ENCODE peak calls at places on chromosomes 11 and 22, in nine cellular contexts. One of them, this sample, is unnamed.

GRCh38 chr11:45148276-45148675 is 1.8 kb downstream of the PRDM11 start:
- DNase-seq in breast epithelium: peak; percentile 10
- DNase-seq in esophagus squamous epithelium: no peak
- DNase-seq in uterus: no peak
- DNase-seq in right lobe of liver: no peak
- DNase-seq in IMR-90: no peak
- DNase-seq in adrenal gland: no peak
- DNase-seq in body of pancreas: no peak
- DNase-seq in HCT116: no peak
- DNase-seq in this sample: no peak

GRCh38 chr11:37999171-37999570 is 1401.1 kb upstream of the RAG2 start:
- DNase-seq in adrenal gland: no peak
- DNase-seq in uterus: no peak
- DNase-seq in breast epithelium: no peak
- DNase-seq in body of pancreas: no peak
- DNase-seq in esophagus squamous epithelium: no peak
- DNase-seq in IMR-90: no peak
- DNase-seq in right lobe of liver: no peak
- DNase-seq in HCT116: no peak
- DNase-seq in this sample: no peak

GRCh38 chr11:74579577-74580270 is 12.7 kb upstream of the POLD3 start:
- DNase-seq in adrenal gland: no peak
- DNase-seq in IMR-90: no peak
- DNase-seq in HCT116: no peak
- DNase-seq in right lobe of liver: no peak
- DNase-seq in esophagus squamous epithelium: no peak
- DNase-seq in uterus: no peak
- DNase-seq in body of pancreas: no peak
- DNase-seq in breast epithelium: no peak
- DNase-seq in this sample: no peak

GRCh38 chr11:20031155-20032001 is 128.9 kb downstream of the DBX1 start:
- DNase-seq in adrenal gland: no peak
- DNase-seq in HCT116: no peak
- DNase-seq in esophagus squamous epithelium: no peak
- DNase-seq in IMR-90: peak; percentile 95
- DNase-seq in right lobe of liver: no peak
- DNase-seq in breast epithelium: no peak
- DNase-seq in body of pancreas: no peak
- DNase-seq in uterus: no peak
- DNase-seq in this sample: no peak

GRCh38 chr11:87870081-87870480 is 305.2 kb downstream of the RAB38 start:
- DNase-seq in right lobe of liver: no peak
- DNase-seq in body of pancreas: no peak
- DNase-seq in uterus: no peak
- DNase-seq in IMR-90: peak; percentile 2
- DNase-seq in esophagus squamous epithelium: no peak
- DNase-seq in breast epithelium: no peak
- DNase-seq in HCT116: no peak
- DNase-seq in adrenal gland: no peak
- DNase-seq in this sample: no peak

GRCh38 chr22:29464581-29464980 is 15.4 kb upstream of the NEFH start:
- DNase-seq in HCT116: no peak
- DNase-seq in IMR-90: no peak
- DNase-seq in esophagus squamous epithelium: no peak
- DNase-seq in adrenal gland: no peak
- DNase-seq in uterus: no peak
- DNase-seq in breast epithelium: no peak
- DNase-seq in right lobe of liver: no peak
- DNase-seq in body of pancreas: no peak
- DNase-seq in this sample: no peak

GRCh38 chr11:19938051-19938856 is 222.0 kb downstream of the DBX1 start:
- DNase-seq in IMR-90: peak; percentile 54
- DNase-seq in adrenal gland: peak; percentile 29
- DNase-seq in esophagus squamous epithelium: no peak
- DNase-seq in HCT116: peak; percentile 36
- DNase-seq in breast epithelium: no peak
- DNase-seq in uterus: no peak
- DNase-seq in right lobe of liver: no peak
- DNase-seq in body of pancreas: peak; percentile 62
- DNase-seq in this sample: peak; percentile 45

GRCh38 chr11:30535818-30536217 is 50.3 kb downstream of the MPPED2 start:
- DNase-seq in HCT116: no peak
- DNase-seq in body of pancreas: no peak
- DNase-seq in right lobe of liver: no peak
- DNase-seq in IMR-90: no peak
- DNase-seq in breast epithelium: no peak
- DNase-seq in uterus: no peak
- DNase-seq in adrenal gland: no peak
- DNase-seq in esophagus squamous epithelium: no peak
- DNase-seq in this sample: no peak

GRCh38 chr11:86138958-86139357 is 70.1 kb upstream of the PICALM start:
- DNase-seq in breast epithelium: no peak
- DNase-seq in right lobe of liver: no peak
- DNase-seq in esophagus squamous epithelium: no peak
- DNase-seq in IMR-90: no peak
- DNase-seq in body of pancreas: peak; percentile 35
- DNase-seq in adrenal gland: peak; percentile 28
- DNase-seq in uterus: no peak
- DNase-seq in HCT116: no peak
- DNase-seq in this sample: no peak

GRCh38 chr11:101445761-101446160 is 138.0 kb downstream of the TRPC6 start:
- DNase-seq in adrenal gland: no peak
- DNase-seq in body of pancreas: no peak
- DNase-seq in HCT116: no peak
- DNase-seq in right lobe of liver: no peak
- DNase-seq in uterus: no peak
- DNase-seq in esophagus squamous epithelium: no peak
- DNase-seq in IMR-90: no peak
- DNase-seq in breast epithelium: no peak
- DNase-seq in this sample: no peak

GRCh38 chr11:2896047-2896446 is 10.5 kb upstream of the CDKN1C start:
- DNase-seq in body of pancreas: no peak
- DNase-seq in HCT116: no peak
- DNase-seq in right lobe of liver: no peak
- DNase-seq in esophagus squamous epithelium: no peak
- DNase-seq in uterus: no peak
- DNase-seq in adrenal gland: no peak
- DNase-seq in breast epithelium: no peak
- DNase-seq in IMR-90: no peak
- DNase-seq in this sample: no peak

GRCh38 chr22:37566903-37567798 is 6.9 kb downstream of the CDC42EP1 start:
- DNase-seq in uterus: peak; percentile 85
- DNase-seq in IMR-90: peak; percentile 46
- DNase-seq in HCT116: peak; percentile 84
- DNase-seq in esophagus squamous epithelium: no peak
- DNase-seq in body of pancreas: peak; percentile 92
- DNase-seq in breast epithelium: peak; percentile 90
- DNase-seq in adrenal gland: peak; percentile 76
- DNase-seq in right lobe of liver: peak; percentile 89
- DNase-seq in this sample: peak; percentile 67

GRCh38 chr11:126918556-126918955 is 82.0 kb downstream of the KIRREL3 start:
- DNase-seq in IMR-90: peak; percentile 54
- DNase-seq in HCT116: no peak
- DNase-seq in adrenal gland: no peak
- DNase-seq in breast epithelium: no peak
- DNase-seq in uterus: no peak
- DNase-seq in esophagus squamous epithelium: no peak
- DNase-seq in body of pancreas: no peak
- DNase-seq in right lobe of liver: no peak
- DNase-seq in this sample: no peak

DNA sequence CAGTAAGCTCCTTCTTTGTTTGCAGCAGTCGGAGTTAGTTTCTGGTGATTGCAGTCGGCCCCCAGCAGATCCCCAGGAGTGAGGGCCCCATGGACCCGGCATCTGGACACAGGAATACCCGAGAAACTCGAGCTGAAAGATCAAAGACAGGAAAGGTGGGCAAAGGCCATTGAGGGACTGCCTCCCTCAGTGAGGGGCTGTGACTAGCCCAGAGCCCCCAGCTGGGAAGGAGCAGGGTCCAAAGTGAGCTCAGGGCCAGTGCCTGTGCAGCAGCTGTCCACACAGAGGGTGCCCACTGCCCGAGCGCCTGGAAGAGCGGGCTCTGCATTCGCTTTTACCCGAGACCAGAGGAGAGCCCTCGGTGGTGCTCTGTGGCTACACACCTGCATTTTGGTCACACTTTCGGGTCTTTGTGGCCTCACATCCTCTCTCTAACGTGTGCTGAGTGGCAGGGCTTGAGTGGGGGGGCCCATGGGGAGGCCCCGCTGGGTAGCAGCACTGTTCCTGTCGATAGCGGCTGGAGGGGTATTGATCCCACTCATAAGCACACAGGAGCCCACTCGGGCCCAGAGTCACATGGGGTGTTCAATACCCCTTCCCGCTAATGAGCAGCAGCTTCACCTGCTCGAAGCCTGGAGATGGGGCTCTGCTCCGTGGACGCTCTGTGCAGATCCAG is 532.9 kb downstream of the TBC1D22A start:
- DNase-seq in body of pancreas: no peak
- DNase-seq in uterus: no peak
- DNase-seq in IMR-90: no peak
- DNase-seq in adrenal gland: no peak
- DNase-seq in esophagus squamous epithelium: no peak
- DNase-seq in right lobe of liver: no peak
- DNase-seq in breast epithelium: no peak
- DNase-seq in HCT116: no peak
- DNase-seq in this sample: no peak
- H3K9me3 ChIP-seq in body of pancreas: no peaks in the 10 kb centered on the region
- H3K9me3 ChIP-seq in uterus: no peaks in the 10 kb centered on the region
- H3K9me3 ChIP-seq in IMR-90: peaks cover 7% of the 10 kb centered on the region
- H3K9me3 ChIP-seq in adrenal gland: no peaks in the 10 kb centered on the region
- H3K9me3 ChIP-seq in esophagus squamous epithelium: no peaks in the 10 kb centered on the region
- H3K9me3 ChIP-seq in right lobe of liver: no peaks in the 10 kb centered on the region
- H3K9me3 ChIP-seq in breast epithelium: no peaks in the 10 kb centered on the region
- H3K9me3 ChIP-seq in HCT116: no peaks in the 10 kb centered on the region
- H3K9me3 ChIP-seq in this sample: no peaks in the 10 kb centered on the region

DNA sequence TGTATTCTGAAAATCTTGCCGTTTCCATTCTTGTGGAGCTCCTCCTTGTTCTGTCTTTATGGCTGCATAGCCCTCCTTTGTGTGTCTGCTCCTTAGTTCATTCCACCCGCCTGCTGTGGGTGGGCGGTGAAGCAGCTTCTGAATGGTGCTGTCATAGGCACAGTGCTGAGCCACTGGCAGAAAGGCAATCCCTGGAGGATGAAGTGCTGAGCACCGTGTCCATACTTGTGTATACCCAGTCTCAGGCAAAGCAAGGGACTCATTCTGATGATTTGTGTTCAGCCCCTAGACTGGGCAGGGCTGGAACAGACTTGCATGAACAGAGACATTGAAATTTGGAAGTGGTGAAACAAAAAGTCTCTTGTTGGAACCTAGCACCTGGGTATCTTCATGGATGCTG is 134.9 kb downstream of the MYO18B start:
- DNase-seq in IMR-90: no peak
- DNase-seq in right lobe of liver: no peak
- DNase-seq in HCT116: no peak
- DNase-seq in esophagus squamous epithelium: no peak
- DNase-seq in adrenal gland: no peak
- DNase-seq in breast epithelium: no peak
- DNase-seq in uterus: no peak
- DNase-seq in body of pancreas: no peak
- DNase-seq in this sample: no peak
- H3K27me3 ChIP-seq in IMR-90: no peaks in the 10 kb centered on the region
- H3K27me3 ChIP-seq in right lobe of liver: no peaks in the 10 kb centered on the region
- H3K27me3 ChIP-seq in HCT116: peaks cover 66% of the 10 kb centered on the region
- H3K27me3 ChIP-seq in esophagus squamous epithelium: no peaks in the 10 kb centered on the region
- H3K27me3 ChIP-seq in adrenal gland: no peaks in the 10 kb centered on the region
- H3K27me3 ChIP-seq in breast epithelium: no peaks in the 10 kb centered on the region
- H3K27me3 ChIP-seq in uterus: no peaks in the 10 kb centered on the region
- H3K27me3 ChIP-seq in body of pancreas: no peaks in the 10 kb centered on the region
- H3K27me3 ChIP-seq in this sample: no peaks in the 10 kb centered on the region

GRCh38 chr11:121365304-121365703 is 72.7 kb downstream of the SC5D start:
- DNase-seq in uterus: no peak
- DNase-seq in adrenal gland: no peak
- DNase-seq in esophagus squamous epithelium: no peak
- DNase-seq in body of pancreas: no peak
- DNase-seq in right lobe of liver: no peak
- DNase-seq in HCT116: no peak
- DNase-seq in breast epithelium: no peak
- DNase-seq in IMR-90: no peak
- DNase-seq in this sample: no peak

GRCh38 chr11:121366038-121366437 is 73.5 kb downstream of the SC5D start:
- DNase-seq in uterus: no peak
- DNase-seq in HCT116: no peak
- DNase-seq in adrenal gland: no peak
- DNase-seq in body of pancreas: no peak
- DNase-seq in right lobe of liver: no peak
- DNase-seq in IMR-90: no peak
- DNase-seq in esophagus squamous epithelium: no peak
- DNase-seq in breast epithelium: no peak
- DNase-seq in this sample: no peak

GRCh38 chr11:121368504-121368903 is 75.9 kb downstream of the SC5D start:
- DNase-seq in breast epithelium: no peak
- DNase-seq in esophagus squamous epithelium: no peak
- DNase-seq in IMR-90: no peak
- DNase-seq in uterus: no peak
- DNase-seq in right lobe of liver: no peak
- DNase-seq in adrenal gland: no peak
- DNase-seq in HCT116: no peak
- DNase-seq in body of pancreas: no peak
- DNase-seq in this sample: no peak

GRCh38 chr11:121367434-121367833 is 74.9 kb downstream of the SC5D start:
- DNase-seq in IMR-90: peak; percentile 4
- DNase-seq in esophagus squamous epithelium: no peak
- DNase-seq in uterus: no peak
- DNase-seq in breast epithelium: no peak
- DNase-seq in HCT116: no peak
- DNase-seq in body of pancreas: peak; percentile 15
- DNase-seq in adrenal gland: no peak
- DNase-seq in right lobe of liver: no peak
- DNase-seq in this sample: no peak

GRCh38 chr11:121366970-121367369 is 74.4 kb downstream of the SC5D start:
- DNase-seq in breast epithelium: no peak
- DNase-seq in right lobe of liver: no peak
- DNase-seq in IMR-90: no peak
- DNase-seq in HCT116: no peak
- DNase-seq in esophagus squamous epithelium: no peak
- DNase-seq in uterus: peak; percentile 15
- DNase-seq in adrenal gland: no peak
- DNase-seq in body of pancreas: no peak
- DNase-seq in this sample: no peak
- TF ChIP-seq POLR2A in breast epithelium: no peak
- TF ChIP-seq POLR2A in right lobe of liver: no peak
- TF ChIP-seq POLR2A in IMR-90: no peak
- TF ChIP-seq POLR2A in HCT116: no peak
- TF ChIP-seq POLR2A in esophagus squamous epithelium: no peak
- TF ChIP-seq POLR2A in uterus: no peak
- TF ChIP-seq POLR2A in adrenal gland: no peak
- TF ChIP-seq POLR2A in body of pancreas: no peak
- TF ChIP-seq POLR2A in this sample: no peak

DNA sequence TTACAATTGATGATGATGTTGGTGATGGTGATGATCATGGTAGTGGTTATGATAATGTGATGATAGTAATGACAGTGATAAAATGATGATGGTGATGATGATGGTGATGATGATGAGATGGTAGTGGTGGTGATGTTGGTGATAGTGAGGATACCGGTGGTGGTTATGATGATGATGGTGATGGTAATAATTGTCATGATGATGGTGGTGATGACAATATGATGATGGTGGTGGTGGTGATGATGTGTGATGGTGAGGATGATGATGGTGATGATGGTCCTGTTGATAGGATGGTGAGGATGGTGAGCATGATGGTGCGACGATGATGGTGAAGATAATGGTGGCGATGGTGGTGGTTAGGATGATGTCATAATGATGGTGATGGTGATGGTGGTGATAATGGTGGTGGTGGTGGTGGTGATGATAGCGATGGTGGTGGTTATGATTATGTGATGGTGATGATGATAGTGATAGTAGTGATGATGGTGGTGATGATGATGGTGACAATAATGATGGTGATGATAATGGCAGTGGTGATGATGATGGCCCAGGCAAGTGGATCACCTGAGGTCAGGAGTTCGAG is 1129.9 kb downstream of the BRD1 start:
- DNase-seq in body of pancreas: no peak
- DNase-seq in breast epithelium: no peak
- DNase-seq in uterus: no peak
- DNase-seq in right lobe of liver: no peak
- DNase-seq in HCT116: no peak
- DNase-seq in esophagus squamous epithelium: no peak
- DNase-seq in adrenal gland: no peak
- DNase-seq in IMR-90: no peak
- DNase-seq in this sample: no peak
- H3K9me3 ChIP-seq in body of pancreas: no peaks in the 10 kb centered on the region
- H3K9me3 ChIP-seq in breast epithelium: no peaks in the 10 kb centered on the region
- H3K9me3 ChIP-seq in uterus: no peaks in the 10 kb centered on the region
- H3K9me3 ChIP-seq in right lobe of liver: no peaks in the 10 kb centered on the region
- H3K9me3 ChIP-seq in HCT116: no peaks in the 10 kb centered on the region
- H3K9me3 ChIP-seq in esophagus squamous epithelium: no peaks in the 10 kb centered on the region
- H3K9me3 ChIP-seq in adrenal gland: no peaks in the 10 kb centered on the region
- H3K9me3 ChIP-seq in IMR-90: peaks cover 78% of the 10 kb centered on the region
- H3K9me3 ChIP-seq in this sample: no peaks in the 10 kb centered on the region

This sample was measured in tibial nerve.